ENCODE peak calls at places on chromosomes 13 and 19, in four cellular contexts. S is GOT3, I is HT1080, O is amniotic stem cell. Y is an unnamed sample.

GRCh38 chr19:41264581-41265375 is 606 bp downstream of the HNRNPUL1 start:
- DNase-seq in S (no peak), I (no peak), O (no peak), Y (no peak)

GRCh38 chr13:94674609-94675348 is 37.6 kb downstream of the SOX21 start:
- DNase-seq in S (peak), I (peak), O (peak), Y (no peak)

GRCh38 chr19:55251296-55252081 is 7.3 kb downstream of the PPP6R1 start:
- DNase-seq in S (no peak), I (peak), O (no peak), Y (no peak)

GRCh38 chr19:53010494-53010893 is 3.2 kb upstream of the ERVV-1 start:
- DNase-seq in S (no peak), I (no peak), O (no peak), Y (no peak)

GRCh38 chr13:113187905-113188595 is 20.4 kb downstream of the PCID2 start:
- DNase-seq in S (no peak), I (no peak), O (no peak), Y (no peak)

GRCh38 chr19:1063909-1064660 is 2.9 kb upstream of the ARHGAP45 start:
- DNase-seq in S (no peak), I (no peak), O (no peak), Y (no peak)

GRCh38 chr19:41353466-41354342 is at the start of gene TGFB1:
- DNase-seq in S (peak), I (peak), O (peak), Y (peak)

GRCh38 chr19:44897835-44898234 is 6.8 kb downstream of the TOMM40 start:
- DNase-seq in S (no peak), I (no peak), O (no peak), Y (no peak)

GRCh38 chr19:19602136-19602712 is 16.3 kb downstream of the PBX4 start:
- DNase-seq in S (no peak), I (no peak), O (no peak), Y (no peak)

GRCh38 chr19:38684078-38684861 is 36.8 kb downstream of the ACTN4 start:
- DNase-seq in S (peak), I (peak), O (peak), Y (no peak)

GRCh38 chr13:28046981-28047380 is 53.4 kb downstream of the FLT3 start:
- DNase-seq in S (no peak), I (no peak), O (no peak), Y (peak)

GRCh38 chr13:75402787-75403186 is 79.2 kb downstream of the TBC1D4 start:
- DNase-seq in S (no peak), I (no peak), O (no peak), Y (no peak)

GRCh38 chr13:27661017-27661416 is 39.3 kb downstream of the POLR1D start:
- DNase-seq in S (no peak), I (no peak), O (no peak), Y (no peak)

GRCh38 chr19:6499052-6499790 is 2.9 kb downstream of the TUBB4A start:
- DNase-seq in S (no peak), I (no peak), O (no peak), Y (no peak)

GRCh38 chr19:3855321-3855720 is 13.5 kb downstream of the ZFR2 start:
- DNase-seq in S (no peak), I (no peak), O (no peak), Y (no peak)

GRCh38 chr19:1173160-1173844 is 766 bp downstream of the SBNO2 start:
- DNase-seq in S (no peak), I (no peak), O (no peak), Y (no peak)

GRCh38 chr13:99905814-99906213 is 65.8 kb downstream of the ZIC5 start:
- DNase-seq in S (no peak), I (no peak), O (no peak), Y (no peak)

GRCh38 chr19:47781590-47782318 is 3.3 kb downstream of the SELENOW start:
- DNase-seq in S (no peak), I (no peak), O (no peak), Y (no peak)

GRCh38 chr19:30880151-30880550 is 469.1 kb downstream of the TSHZ3 start:
- DNase-seq in S (no peak), I (no peak), O (no peak), Y (no peak)

GRCh38 chr13:32894589-32895001 is 121.6 kb upstream of the KL start:
- DNase-seq in S (no peak), I (peak), O (no peak), Y (no peak)

GRCh38 chr19:6590458-6591319 is at the start of gene CD70:
- DNase-seq in S (peak), I (peak), O (no peak), Y (no peak)

GRCh38 chr19:42168206-42168605 is 36.0 kb upstream of the POU2F2 start:
- DNase-seq in S (no peak), I (no peak), O (no peak), Y (no peak)

GRCh38 chr13:98413796-98414195 is 163.1 kb downstream of the STK24 start:
- DNase-seq in S (no peak), I (no peak), O (no peak), Y (no peak)

GRCh38 chr19:49997709-49998108 is 27.5 kb downstream of the VRK3 start:
- DNase-seq in S (no peak), I (peak), O (no peak), Y (no peak)

GRCh38 chr13:49503951-49504350 is 8.2 kb downstream of the PHF11 start:
- DNase-seq in S (no peak), I (no peak), O (no peak), Y (no peak)

GRCh38 chr13:106533101-106533939 is 2.1 kb downstream of the EFNB2 start:
- DNase-seq in S (peak), I (no peak), O (peak), Y (no peak)

Y was measured in non-pigmented ciliary epithelial cell.